ENCODE peak calls at places on chromosomes 1 and 21, in seven cellular contexts. One of them, this sample, is unnamed.

GRCh38 chr1:223056802-223057201 is 86.2 kb downstream of the TLR5 start:
- DNase-seq in A549: no peak
- DNase-seq in adrenal gland: no peak
- DNase-seq in CD4-positive, CD25-positive, alpha-beta regulatory T cell: no peak
- DNase-seq in left ventricle myocardium inferior: no peak
- DNase-seq in uterus: no peak
- DNase-seq in hepatocyte: no peak
- DNase-seq in this sample: no peak

GRCh38 chr1:178294654-178295053 is 200.8 kb downstream of the RASAL2 start:
- DNase-seq in A549: no peak
- DNase-seq in adrenal gland: no peak
- DNase-seq in CD4-positive, CD25-positive, alpha-beta regulatory T cell: no peak
- DNase-seq in left ventricle myocardium inferior: no peak
- DNase-seq in uterus: no peak
- DNase-seq in hepatocyte: no peak
- DNase-seq in this sample: no peak

GRCh38 chr1:54114955-54115354 is 37.8 kb downstream of the CDCP2 start:
- DNase-seq in A549: no peak
- DNase-seq in adrenal gland: no peak
- DNase-seq in CD4-positive, CD25-positive, alpha-beta regulatory T cell: no peak
- DNase-seq in left ventricle myocardium inferior: no peak
- DNase-seq in uterus: no peak
- DNase-seq in hepatocyte: no peak
- DNase-seq in this sample: no peak

GRCh38 chr1:56948403-56949023 is 17.3 kb downstream of the C8B start:
- DNase-seq in A549: no peak
- DNase-seq in adrenal gland: no peak
- DNase-seq in CD4-positive, CD25-positive, alpha-beta regulatory T cell: no peak
- DNase-seq in left ventricle myocardium inferior: no peak
- DNase-seq in uterus: no peak
- DNase-seq in hepatocyte: no peak
- DNase-seq in this sample: no peak

GRCh38 chr1:201142011-201142853 is 12.0 kb downstream of the TMEM9 start:
- DNase-seq in A549: no peak
- DNase-seq in adrenal gland: no peak
- DNase-seq in CD4-positive, CD25-positive, alpha-beta regulatory T cell: no peak
- DNase-seq in left ventricle myocardium inferior: peak; percentile 64
- DNase-seq in uterus: peak; percentile 39
- DNase-seq in hepatocyte: no peak
- DNase-seq in this sample: peak; percentile 89

GRCh38 chr21:44092201-44092600 is 15.0 kb upstream of the PWP2 start:
- DNase-seq in A549: no peak
- DNase-seq in adrenal gland: no peak
- DNase-seq in CD4-positive, CD25-positive, alpha-beta regulatory T cell: no peak
- DNase-seq in left ventricle myocardium inferior: no peak
- DNase-seq in uterus: no peak
- DNase-seq in hepatocyte: no peak
- DNase-seq in this sample: no peak

GRCh38 chr1:42674682-42675081 is 7.5 kb upstream of the YBX1 start:
- DNase-seq in A549: no peak
- DNase-seq in adrenal gland: no peak
- DNase-seq in CD4-positive, CD25-positive, alpha-beta regulatory T cell: no peak
- DNase-seq in left ventricle myocardium inferior: peak; percentile 24
- DNase-seq in uterus: no peak
- DNase-seq in hepatocyte: no peak
- DNase-seq in this sample: no peak

GRCh38 chr1:219900201-219900600 is 28.2 kb downstream of the SLC30A10 start:
- DNase-seq in A549: no peak
- DNase-seq in adrenal gland: no peak
- DNase-seq in CD4-positive, CD25-positive, alpha-beta regulatory T cell: no peak
- DNase-seq in left ventricle myocardium inferior: no peak
- DNase-seq in uterus: no peak
- DNase-seq in hepatocyte: no peak
- DNase-seq in this sample: no peak

GRCh38 chr1:38052750-38053415 is 6.3 kb upstream of the POU3F1 start:
- DNase-seq in A549: no peak
- DNase-seq in adrenal gland: no peak
- DNase-seq in CD4-positive, CD25-positive, alpha-beta regulatory T cell: no peak
- DNase-seq in left ventricle myocardium inferior: no peak
- DNase-seq in uterus: no peak
- DNase-seq in hepatocyte: no peak
- DNase-seq in this sample: no peak

GRCh38 chr1:201192478-201192804 is 1.8 kb downstream of the IGFN1 start:
- DNase-seq in A549: no peak
- DNase-seq in adrenal gland: no peak
- DNase-seq in CD4-positive, CD25-positive, alpha-beta regulatory T cell: no peak
- DNase-seq in left ventricle myocardium inferior: no peak
- DNase-seq in uterus: peak; percentile 66
- DNase-seq in hepatocyte: no peak
- DNase-seq in this sample: no peak

GRCh38 chr1:1833916-1834325 is 55.7 kb upstream of the NADK start:
- DNase-seq in A549: no peak
- DNase-seq in adrenal gland: peak; percentile 33
- DNase-seq in CD4-positive, CD25-positive, alpha-beta regulatory T cell: no peak
- DNase-seq in left ventricle myocardium inferior: no peak
- DNase-seq in uterus: no peak
- DNase-seq in hepatocyte: no peak
- DNase-seq in this sample: no peak

GRCh38 chr1:190129367-190129766 is 348.3 kb downstream of the BRINP3 start:
- DNase-seq in A549: no peak
- DNase-seq in adrenal gland: no peak
- DNase-seq in CD4-positive, CD25-positive, alpha-beta regulatory T cell: no peak
- DNase-seq in left ventricle myocardium inferior: no peak
- DNase-seq in uterus: no peak
- DNase-seq in hepatocyte: no peak
- DNase-seq in this sample: no peak

GRCh38 chr1:7941437-7941793 is 776 bp upstream of the TNFRSF9 start:
- DNase-seq in A549: no peak
- DNase-seq in adrenal gland: no peak
- DNase-seq in CD4-positive, CD25-positive, alpha-beta regulatory T cell: no peak
- DNase-seq in left ventricle myocardium inferior: no peak
- DNase-seq in uterus: no peak
- DNase-seq in hepatocyte: no peak
- DNase-seq in this sample: no peak

GRCh38 chr1:106986603-106987002 is 69.9 kb upstream of the PRMT6 start:
- DNase-seq in A549: no peak
- DNase-seq in adrenal gland: no peak
- DNase-seq in CD4-positive, CD25-positive, alpha-beta regulatory T cell: no peak
- DNase-seq in left ventricle myocardium inferior: no peak
- DNase-seq in uterus: no peak
- DNase-seq in hepatocyte: no peak
- DNase-seq in this sample: no peak

GRCh38 chr1:33393524-33393923 is 37.4 kb downstream of the PHC2 start:
- DNase-seq in A549: no peak
- DNase-seq in adrenal gland: no peak
- DNase-seq in CD4-positive, CD25-positive, alpha-beta regulatory T cell: no peak
- DNase-seq in left ventricle myocardium inferior: no peak
- DNase-seq in uterus: no peak
- DNase-seq in hepatocyte: no peak
- DNase-seq in this sample: no peak

GRCh38 chr21:45438391-45439145 is 33.6 kb downstream of the COL18A1 start:
- DNase-seq in A549: no peak
- DNase-seq in adrenal gland: no peak
- DNase-seq in CD4-positive, CD25-positive, alpha-beta regulatory T cell: no peak
- DNase-seq in left ventricle myocardium inferior: no peak
- DNase-seq in uterus: no peak
- DNase-seq in hepatocyte: no peak
- DNase-seq in this sample: peak; percentile 75

GRCh38 chr1:9242338-9242969 is 7.9 kb downstream of the H6PD start:
- DNase-seq in A549: no peak
- DNase-seq in adrenal gland: peak; percentile 87
- DNase-seq in CD4-positive, CD25-positive, alpha-beta regulatory T cell: no peak
- DNase-seq in left ventricle myocardium inferior: peak; percentile 86
- DNase-seq in uterus: peak; percentile 82
- DNase-seq in hepatocyte: peak; percentile 73
- DNase-seq in this sample: peak; percentile 81

GRCh38 chr1:92186081-92186480 is 31.6 kb upstream of the C1orf146 start:
- DNase-seq in A549: no peak
- DNase-seq in adrenal gland: no peak
- DNase-seq in CD4-positive, CD25-positive, alpha-beta regulatory T cell: no peak
- DNase-seq in left ventricle myocardium inferior: no peak
- DNase-seq in uterus: no peak
- DNase-seq in hepatocyte: no peak
- DNase-seq in this sample: no peak

GRCh38 chr1:32881871-32882850 is 4.1 kb upstream of the HPCA start:
- DNase-seq in A549: no peak
- DNase-seq in adrenal gland: no peak
- DNase-seq in CD4-positive, CD25-positive, alpha-beta regulatory T cell: no peak
- DNase-seq in left ventricle myocardium inferior: peak; percentile 69
- DNase-seq in uterus: no peak
- DNase-seq in hepatocyte: no peak
- DNase-seq in this sample: peak; percentile 76

GRCh38 chr1:76330993-76331603 is 256.6 kb downstream of the ST6GALNAC3 start:
- DNase-seq in A549: peak; percentile 61
- DNase-seq in adrenal gland: peak; percentile 38
- DNase-seq in CD4-positive, CD25-positive, alpha-beta regulatory T cell: peak; percentile 40
- DNase-seq in left ventricle myocardium inferior: no peak
- DNase-seq in uterus: no peak
- DNase-seq in hepatocyte: peak; percentile 72
- DNase-seq in this sample: peak; percentile 14

DNA sequence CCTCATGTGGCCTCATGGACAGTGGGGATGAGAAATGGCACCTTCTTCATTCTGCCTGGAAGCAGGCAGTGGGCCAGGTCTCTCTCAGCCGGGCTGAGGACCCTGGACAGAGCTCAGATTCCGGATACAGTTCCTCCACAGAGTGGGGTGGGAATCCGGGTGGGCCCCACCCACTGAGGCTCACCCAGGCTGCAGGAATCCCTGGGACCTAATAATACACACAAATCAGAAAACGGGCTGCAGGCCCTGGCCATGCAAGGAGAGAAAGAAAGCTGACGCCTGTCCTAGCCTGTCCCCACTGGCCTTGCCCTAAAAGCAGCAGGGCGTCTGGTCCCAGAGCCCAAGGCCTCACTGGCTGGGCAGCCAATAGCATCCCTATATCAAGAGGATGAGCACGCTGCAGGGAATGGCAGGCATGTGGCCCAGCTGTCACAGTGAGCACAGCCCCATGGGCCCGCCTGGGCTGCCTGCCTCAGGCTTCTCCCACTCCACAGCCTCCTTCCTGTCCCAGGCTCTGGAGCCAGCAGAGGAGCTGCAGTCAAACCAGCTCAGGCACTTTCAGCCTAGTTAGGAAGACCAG is 25.3 kb downstream of the ACTA1 start:
- DNase-seq in A549: no peak
- DNase-seq in adrenal gland: peak; percentile 60
- DNase-seq in CD4-positive, CD25-positive, alpha-beta regulatory T cell: no peak
- DNase-seq in left ventricle myocardium inferior: peak; percentile 68
- DNase-seq in uterus: no peak
- DNase-seq in hepatocyte: peak; percentile 33
- DNase-seq in this sample: peak; percentile 83
- H3K27ac ChIP-seq in A549: no peak overlapping the region
- H3K27ac ChIP-seq in adrenal gland: no peak overlapping the region
- H3K27ac ChIP-seq in CD4-positive, CD25-positive, alpha-beta regulatory T cell: no peak overlapping the region
- H3K27ac ChIP-seq in left ventricle myocardium inferior: peak overlapping the region; percentile 92
- H3K27ac ChIP-seq in uterus: no peak overlapping the region
- H3K27ac ChIP-seq in hepatocyte: no peak overlapping the region
- H3K27ac ChIP-seq in this sample: peak overlapping the region; percentile 91

GRCh38 chr1:232902766-232903357 is 47.5 kb upstream of the NTPCR start:
- DNase-seq in A549: no peak
- DNase-seq in adrenal gland: no peak
- DNase-seq in CD4-positive, CD25-positive, alpha-beta regulatory T cell: no peak
- DNase-seq in left ventricle myocardium inferior: no peak
- DNase-seq in uterus: no peak
- DNase-seq in hepatocyte: peak; percentile 28
- DNase-seq in this sample: no peak

GRCh38 chr1:232899278-232899677 is 51.1 kb upstream of the NTPCR start:
- DNase-seq in A549: no peak
- DNase-seq in adrenal gland: no peak
- DNase-seq in CD4-positive, CD25-positive, alpha-beta regulatory T cell: no peak
- DNase-seq in left ventricle myocardium inferior: no peak
- DNase-seq in uterus: no peak
- DNase-seq in hepatocyte: no peak
- DNase-seq in this sample: no peak

GRCh38 chr1:232899839-232900238 is 50.6 kb upstream of the NTPCR start:
- DNase-seq in A549: peak; percentile 7
- DNase-seq in adrenal gland: no peak
- DNase-seq in CD4-positive, CD25-positive, alpha-beta regulatory T cell: no peak
- DNase-seq in left ventricle myocardium inferior: no peak
- DNase-seq in uterus: no peak
- DNase-seq in hepatocyte: no peak
- DNase-seq in this sample: no peak

GRCh38 chr1:232900818-232901217 is 49.6 kb upstream of the NTPCR start:
- DNase-seq in A549: no peak
- DNase-seq in adrenal gland: no peak
- DNase-seq in CD4-positive, CD25-positive, alpha-beta regulatory T cell: no peak
- DNase-seq in left ventricle myocardium inferior: no peak
- DNase-seq in uterus: no peak
- DNase-seq in hepatocyte: no peak
- DNase-seq in this sample: no peak

GRCh38 chr1:232901255-232901654 is 49.2 kb upstream of the NTPCR start:
- DNase-seq in A549: no peak
- DNase-seq in adrenal gland: no peak
- DNase-seq in CD4-positive, CD25-positive, alpha-beta regulatory T cell: no peak
- DNase-seq in left ventricle myocardium inferior: no peak
- DNase-seq in uterus: no peak
- DNase-seq in hepatocyte: no peak
- DNase-seq in this sample: no peak
- H3K4me1 ChIP-seq in A549: peaks cover 9% of the 10 kb centered on the region
- H3K4me1 ChIP-seq in adrenal gland: no peaks in the 10 kb centered on the region
- H3K4me1 ChIP-seq in CD4-positive, CD25-positive, alpha-beta regulatory T cell: no peaks in the 10 kb centered on the region
- H3K4me1 ChIP-seq in left ventricle myocardium inferior: peaks cover 24% of the 10 kb centered on the region
- H3K4me1 ChIP-seq in uterus: no peaks in the 10 kb centered on the region
- H3K4me1 ChIP-seq in hepatocyte: peaks cover 11% of the 10 kb centered on the region
- H3K4me1 ChIP-seq in this sample: peaks cover 3% of the 10 kb centered on the region

GRCh38 chr1:18798533-18799445 is 60.7 kb downstream of the TAS1R2 start:
- DNase-seq in A549: no peak
- DNase-seq in adrenal gland: no peak
- DNase-seq in CD4-positive, CD25-positive, alpha-beta regulatory T cell: no peak
- DNase-seq in left ventricle myocardium inferior: no peak
- DNase-seq in uterus: no peak
- DNase-seq in hepatocyte: no peak
- DNase-seq in this sample: no peak
- H3K4me3 ChIP-seq in A549: no peak overlapping the region
- H3K4me3 ChIP-seq in adrenal gland: no peak overlapping the region
- H3K4me3 ChIP-seq in CD4-positive, CD25-positive, alpha-beta regulatory T cell: no peak overlapping the region
- H3K4me3 ChIP-seq in left ventricle myocardium inferior: no peak overlapping the region
- H3K4me3 ChIP-seq in uterus: no peak overlapping the region
- H3K4me3 ChIP-seq in hepatocyte: no peak overlapping the region
- H3K4me3 ChIP-seq in this sample: no peak overlapping the region

GRCh38 chr1:16927256-16927655 is 5.5 kb downstream of the CROCC start:
- DNase-seq in A549: no peak
- DNase-seq in adrenal gland: no peak
- DNase-seq in CD4-positive, CD25-positive, alpha-beta regulatory T cell: no peak
- DNase-seq in left ventricle myocardium inferior: no peak
- DNase-seq in uterus: no peak
- DNase-seq in hepatocyte: no peak
- DNase-seq in this sample: no peak

GRCh38 chr1:16924919-16925477 is 3.3 kb downstream of the CROCC start:
- DNase-seq in A549: no peak
- DNase-seq in adrenal gland: no peak
- DNase-seq in CD4-positive, CD25-positive, alpha-beta regulatory T cell: no peak
- DNase-seq in left ventricle myocardium inferior: no peak
- DNase-seq in uterus: no peak
- DNase-seq in hepatocyte: no peak
- DNase-seq in this sample: no peak

GRCh38 chr1:16926491-16927195 is 4.9 kb downstream of the CROCC start:
- DNase-seq in A549: no peak
- DNase-seq in adrenal gland: no peak
- DNase-seq in CD4-positive, CD25-positive, alpha-beta regulatory T cell: no peak
- DNase-seq in left ventricle myocardium inferior: no peak
- DNase-seq in uterus: no peak
- DNase-seq in hepatocyte: peak; percentile 26
- DNase-seq in this sample: no peak

GRCh38 chr1:16924216-16924918 is 2.6 kb downstream of the CROCC start:
- DNase-seq in A549: no peak
- DNase-seq in adrenal gland: no peak
- DNase-seq in CD4-positive, CD25-positive, alpha-beta regulatory T cell: no peak
- DNase-seq in left ventricle myocardium inferior: no peak
- DNase-seq in uterus: no peak
- DNase-seq in hepatocyte: no peak
- DNase-seq in this sample: peak; percentile 67

GRCh38 chr1:16925635-16926490 is 4.1 kb downstream of the CROCC start:
- DNase-seq in A549: no peak
- DNase-seq in adrenal gland: no peak
- DNase-seq in CD4-positive, CD25-positive, alpha-beta regulatory T cell: no peak
- DNase-seq in left ventricle myocardium inferior: no peak
- DNase-seq in uterus: no peak
- DNase-seq in hepatocyte: no peak
- DNase-seq in this sample: no peak
- H3K27ac ChIP-seq in A549: peak overlapping the region; percentile 31
- H3K27ac ChIP-seq in adrenal gland: no peak overlapping the region
- H3K27ac ChIP-seq in CD4-positive, CD25-positive, alpha-beta regulatory T cell: no peak overlapping the region
- H3K27ac ChIP-seq in left ventricle myocardium inferior: no peak overlapping the region
- H3K27ac ChIP-seq in uterus: no peak overlapping the region
- H3K27ac ChIP-seq in hepatocyte: no peak overlapping the region
- H3K27ac ChIP-seq in this sample: no peak overlapping the region

This sample was measured in right cardiac atrium.